ENCODE peak calls at places on chromosomes 5 and 9, in five cellular contexts. L is PC-9, I is testis, U is DND-41, T is pancreas. F is an unnamed sample.

GRCh38 chr9:128636556-128637530 is 19.8 kb downstream of the DYNC2I2 start:
- DNase-seq in U (no peak), L (no peak), I (no peak), T (peak; percentile 41), F (no peak)

GRCh38 chr9:21674894-21675293 is 127.5 kb upstream of the MTAP start:
- DNase-seq in U (no peak), T (no peak), L (no peak), I (no peak), F (peak; percentile 51)

GRCh38 chr9:36448017-36448416 is 47.9 kb upstream of the RNF38 start:
- DNase-seq in L (no peak), I (no peak), T (no peak), U (no peak), F (no peak)

GRCh38 chr5:73436535-73437125 is 11.9 kb downstream of the FOXD1 start:
- DNase-seq in L (no peak), T (no peak), U (no peak), I (no peak), F (no peak)

GRCh38 chr5:497090-497489 is 27.2 kb downstream of the SLC9A3 start:
- DNase-seq in I (no peak), L (no peak), U (no peak), T (no peak), F (no peak)

GRCh38 chr9:128145536-128145935 is 3.7 kb upstream of the LCN2 start:
- DNase-seq in I (no peak), L (peak; percentile 96), T (no peak), U (no peak), F (peak; percentile 78)

GRCh38 chr5:4553130-4553529 is 587.0 kb upstream of the ADAMTS16 start:
- DNase-seq in I (no peak), L (no peak), U (no peak), T (no peak), F (no peak)

GRCh38 chr5:76145945-76146344 is 62.8 kb downstream of the SV2C start:
- DNase-seq in L (no peak), T (no peak), I (no peak), U (no peak), F (no peak)

GRCh38 chr5:93192683-93193082 is 388.3 kb downstream of the NR2F1-AS1 start:
- DNase-seq in U (no peak), L (no peak), T (no peak), I (no peak), F (no peak)

GRCh38 chr9:106969696-106970095 is 106.7 kb downstream of the ZNF462 start:
- DNase-seq in T (no peak), I (no peak), U (no peak), L (no peak), F (no peak)

GRCh38 chr5:172789687-172790495 is 18.9 kb upstream of the DUSP1 start:
- DNase-seq in I (peak; percentile 78), L (no peak), T (no peak), U (no peak), F (no peak)
- H3K27ac ChIP-seq in I (peak overlapping the region; percentile 69), L (peak overlapping the region; percentile 13), T (peak overlapping the region; percentile 62), U (no peak overlapping the region), F (no peak overlapping the region)

GRCh38 chr9:88816141-88816540 is 175.1 kb upstream of the S1PR3 start:
- DNase-seq in I (no peak), T (no peak), L (no peak), U (no peak), F (no peak)

GRCh38 chr9:88818495-88819201 is 172.6 kb upstream of the S1PR3 start:
- DNase-seq in T (no peak), U (no peak), L (no peak), I (no peak), F (no peak)

GRCh38 chr9:88817628-88818027 is 173.6 kb upstream of the S1PR3 start:
- DNase-seq in U (no peak), T (no peak), L (no peak), I (no peak), F (no peak)

GRCh38 chr9:88814521-88815101 is 176.7 kb upstream of the S1PR3 start:
- DNase-seq in U (no peak), T (no peak), I (no peak), L (no peak), F (no peak)

GRCh38 chr9:88816591-88816990 is 174.7 kb upstream of the S1PR3 start:
- DNase-seq in L (no peak), I (no peak), U (no peak), T (no peak), F (no peak)
- H3K4me1 ChIP-seq in L (no peaks in the 10 kb centered on the region), I (no peaks in the 10 kb centered on the region), U (no peaks in the 10 kb centered on the region), T (no peaks in the 10 kb centered on the region), F (no peaks in the 10 kb centered on the region)

GRCh38 chr9:34526026-34526425 is 3.2 kb upstream of the ENHO start:
- DNase-seq in I (no peak), U (no peak), T (no peak), L (no peak), F (no peak)
- TF ChIP-seq CTCF in I (no peak), U (no peak), T (no peak), L (no peak), F (no peak)

GRCh38 chr9:121321039-121321503 is 49.0 kb downstream of the STOM start:
- DNase-seq in I (no peak), U (peak; percentile 23), T (no peak), L (no peak), F (no peak)
- H3K27ac ChIP-seq in I (peak overlapping the region; percentile 9), U (no peak overlapping the region), T (no peak overlapping the region), L (no peak overlapping the region), F (no peak overlapping the region)